ENCODE peak calls at places on chromosomes 3 and 15, in nine cellular contexts. H is HCT116, J is K562, P is Panc1, L is SK-N-SH, R is A549, O is HepG2, Y is HL-60, W is GM12878. G is an unnamed sample.

GRCh38 chr3:183265713-183266417 is 12.8 kb downstream of the B3GNT5 start:
- DNase-seq in H (peak), J (no peak), P (peak), L (no peak), R (peak), O (peak), Y (no peak), W (no peak), G (peak)

GRCh38 chr3:126130981-126131750 is 47.2 kb upstream of the SLC41A3 start:
- DNase-seq in H (no peak), J (no peak), P (no peak), L (peak), R (no peak), O (no peak), Y (no peak), W (no peak), G (no peak)

GRCh38 chr3:170418422-170419300 is at the start of gene CLDN11:
- DNase-seq in H (no peak), J (peak), P (no peak), L (peak), R (no peak), O (no peak), Y (no peak), W (no peak), G (peak)

GRCh38 chr3:10957976-10958749 is 34.4 kb upstream of the SLC6A1 start:
- DNase-seq in H (no peak), J (no peak), P (no peak), L (no peak), R (no peak), O (no peak), Y (no peak), W (no peak), G (no peak)

GRCh38 chr3:23052230-23053019 is 150.7 kb upstream of the UBE2E2 start:
- DNase-seq in H (peak), J (no peak), P (no peak), L (no peak), R (no peak), O (no peak), Y (no peak), W (no peak), G (peak)

GRCh38 chr15:78044407-78045155 is 32.9 kb downstream of the TBC1D2B start:
- DNase-seq in H (no peak), J (no peak), P (no peak), L (no peak), R (no peak), O (no peak), Y (peak), W (no peak), G (no peak)

GRCh38 chr3:149534671-149535394 is 60.3 kb downstream of the TM4SF4 start:
- DNase-seq in H (no peak), J (no peak), P (no peak), L (no peak), R (peak), O (no peak), Y (no peak), W (no peak), G (no peak)

GRCh38 chr3:136353461-136353860 is 103.3 kb downstream of the PCCB start:
- DNase-seq in H (no peak), J (no peak), P (no peak), L (no peak), R (no peak), O (no peak), Y (no peak), W (peak), G (peak)

GRCh38 chr3:108862865-108863798 is 40.5 kb downstream of the TRAT1 start:
- DNase-seq in H (peak), J (no peak), P (no peak), L (no peak), R (peak), O (no peak), Y (no peak), W (no peak), G (no peak)

GRCh38 chr3:171789759-171790505 is 20.4 kb downstream of the PLD1 start:
- DNase-seq in H (no peak), J (no peak), P (no peak), L (no peak), R (no peak), O (no peak), Y (no peak), W (no peak), G (no peak)

GRCh38 chr3:177498037-177498857 is 301.0 kb upstream of the TBL1XR1 start:
- DNase-seq in H (no peak), J (no peak), P (no peak), L (no peak), R (peak), O (no peak), Y (no peak), W (no peak), G (no peak)

GRCh38 chr15:43189296-43189695 is 4.1 kb downstream of the CCNDBP1 start:
- DNase-seq in H (no peak), J (no peak), P (no peak), L (no peak), R (no peak), O (no peak), Y (no peak), W (no peak), G (no peak)

GRCh38 chr3:119311191-119311925 is 17.2 kb downstream of the ARHGAP31 start:
- DNase-seq in H (no peak), J (no peak), P (no peak), L (no peak), R (peak), O (no peak), Y (no peak), W (no peak), G (no peak)

GRCh38 chr3:168973206-168973605 is 690.3 kb downstream of the MECOM start:
- DNase-seq in H (no peak), J (no peak), P (no peak), L (no peak), R (no peak), O (no peak), Y (no peak), W (no peak), G (no peak)

GRCh38 chr3:23840521-23840920 is 34.8 kb downstream of the UBE2E1 start:
- DNase-seq in H (no peak), J (no peak), P (no peak), L (no peak), R (no peak), O (peak), Y (no peak), W (no peak), G (no peak)

GRCh38 chr3:111917300-111917699 is 58.2 kb downstream of the PHLDB2 start:
- DNase-seq in H (peak), J (no peak), P (no peak), L (no peak), R (peak), O (no peak), Y (no peak), W (no peak), G (peak)

GRCh38 chr3:112304611-112305010 is 10.6 kb upstream of the SLC9C1 start:
- DNase-seq in H (no peak), J (no peak), P (no peak), L (no peak), R (no peak), O (no peak), Y (no peak), W (no peak), G (peak)

GRCh38 chr15:45431502-45431901 is 53.2 kb upstream of the GATM start:
- DNase-seq in H (no peak), J (no peak), P (no peak), L (no peak), R (no peak), O (no peak), Y (no peak), W (no peak), G (no peak)

GRCh38 chr15:33067456-33067855 is 127.1 kb downstream of the FMN1 start:
- DNase-seq in H (no peak), J (no peak), P (no peak), L (no peak), R (no peak), O (no peak), Y (no peak), W (no peak), G (peak)
- TF ChIP-seq REST in H (no peak), J (no peak), P (no peak), L (no peak), R (no peak), O (no peak), Y (no peak), W (no peak), G (no peak)

DNA sequence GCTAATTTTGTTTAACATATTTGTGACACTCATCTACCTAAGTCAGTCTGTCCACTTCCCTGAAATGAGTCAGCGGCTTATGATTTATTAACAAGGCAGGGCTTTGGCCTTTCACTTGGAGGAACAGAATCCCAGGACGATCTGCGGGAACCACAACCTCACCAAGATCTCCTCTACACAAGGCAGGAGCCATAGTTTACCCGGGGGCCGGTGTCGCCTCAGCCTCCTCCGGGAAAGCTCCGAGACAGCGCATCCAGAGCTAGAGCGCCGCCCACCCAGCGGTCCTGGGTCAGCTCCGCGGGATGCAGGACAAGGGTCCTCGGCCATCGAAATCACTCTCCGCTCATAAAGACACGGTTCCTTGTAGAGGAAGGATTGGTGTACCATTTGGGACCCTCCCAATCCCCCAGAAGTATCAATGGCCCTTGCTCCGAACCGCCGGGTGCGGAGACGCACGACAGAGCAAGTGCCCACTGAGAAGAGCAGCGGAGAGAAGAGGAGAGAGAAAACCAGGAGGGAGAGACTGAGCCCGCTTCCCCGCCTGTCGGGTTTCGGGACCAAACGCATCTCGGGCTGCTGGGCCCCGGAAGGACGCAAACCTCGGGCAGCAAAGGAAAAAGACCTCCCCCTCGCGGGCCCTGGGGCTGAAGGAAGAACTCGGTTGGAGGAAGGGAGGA is 13.1 kb upstream of the ALCAM start:
- DNase-seq in H (no peak), J (no peak), P (no peak), L (no peak), R (no peak), O (no peak), Y (no peak), W (no peak), G (peak)
- TF ChIP-seq REST in H (no peak), J (no peak), P (no peak), L (no peak), R (no peak), O (no peak), Y (no peak), W (no peak), G (no peak)

GRCh38 chr3:155307183-155307582 is 13.7 kb upstream of the STRIT1 start:
- DNase-seq in H (no peak), J (no peak), P (no peak), L (no peak), R (no peak), O (no peak), Y (no peak), W (no peak), G (no peak)

GRCh38 chr3:155312781-155313180 is 19.3 kb upstream of the STRIT1 start:
- DNase-seq in H (no peak), J (no peak), P (no peak), L (no peak), R (no peak), O (no peak), Y (no peak), W (no peak), G (no peak)

GRCh38 chr3:155304394-155304793 is 10.9 kb upstream of the STRIT1 start:
- DNase-seq in H (no peak), J (no peak), P (no peak), L (no peak), R (no peak), O (peak), Y (no peak), W (no peak), G (no peak)

GRCh38 chr3:155309581-155309980 is 16.1 kb upstream of the STRIT1 start:
- DNase-seq in H (no peak), J (no peak), P (no peak), L (no peak), R (no peak), O (no peak), Y (no peak), W (no peak), G (no peak)

DNA sequence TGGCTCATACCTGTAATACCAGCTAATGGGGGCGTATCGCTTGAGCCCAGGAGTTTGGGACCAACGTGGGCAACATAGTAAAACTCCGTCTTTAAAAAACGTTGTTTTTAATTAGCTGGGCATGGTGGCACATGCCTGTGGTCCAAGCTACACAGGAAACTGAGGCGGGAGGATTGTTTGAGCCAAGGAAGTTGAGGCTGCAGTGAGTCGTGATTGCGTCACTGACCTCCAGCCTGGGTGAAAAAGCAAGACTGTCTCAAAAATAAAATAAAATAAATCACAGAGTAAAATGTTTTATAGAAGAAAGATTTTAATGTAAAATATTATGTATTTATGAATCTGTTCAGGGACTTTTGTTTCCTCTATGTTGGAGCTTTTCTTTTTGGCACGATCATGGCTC is 15.3 kb upstream of the STRIT1 start:
- DNase-seq in H (no peak), J (no peak), P (no peak), L (no peak), R (no peak), O (no peak), Y (no peak), W (no peak), G (no peak)
- TF ChIP-seq REST in H (no peak), J (no peak), P (no peak), L (no peak), R (no peak), O (no peak), Y (no peak), W (no peak), G (no peak)

GRCh38 chr15:41633609-41634008 is 26.6 kb upstream of the MGA start:
- DNase-seq in H (no peak), J (no peak), P (no peak), L (no peak), R (no peak), O (no peak), Y (no peak), W (no peak), G (no peak)
- TF ChIP-seq REST in H (no peak), J (no peak), P (no peak), L (no peak), R (no peak), O (no peak), Y (no peak), W (no peak), G (no peak)

DNA sequence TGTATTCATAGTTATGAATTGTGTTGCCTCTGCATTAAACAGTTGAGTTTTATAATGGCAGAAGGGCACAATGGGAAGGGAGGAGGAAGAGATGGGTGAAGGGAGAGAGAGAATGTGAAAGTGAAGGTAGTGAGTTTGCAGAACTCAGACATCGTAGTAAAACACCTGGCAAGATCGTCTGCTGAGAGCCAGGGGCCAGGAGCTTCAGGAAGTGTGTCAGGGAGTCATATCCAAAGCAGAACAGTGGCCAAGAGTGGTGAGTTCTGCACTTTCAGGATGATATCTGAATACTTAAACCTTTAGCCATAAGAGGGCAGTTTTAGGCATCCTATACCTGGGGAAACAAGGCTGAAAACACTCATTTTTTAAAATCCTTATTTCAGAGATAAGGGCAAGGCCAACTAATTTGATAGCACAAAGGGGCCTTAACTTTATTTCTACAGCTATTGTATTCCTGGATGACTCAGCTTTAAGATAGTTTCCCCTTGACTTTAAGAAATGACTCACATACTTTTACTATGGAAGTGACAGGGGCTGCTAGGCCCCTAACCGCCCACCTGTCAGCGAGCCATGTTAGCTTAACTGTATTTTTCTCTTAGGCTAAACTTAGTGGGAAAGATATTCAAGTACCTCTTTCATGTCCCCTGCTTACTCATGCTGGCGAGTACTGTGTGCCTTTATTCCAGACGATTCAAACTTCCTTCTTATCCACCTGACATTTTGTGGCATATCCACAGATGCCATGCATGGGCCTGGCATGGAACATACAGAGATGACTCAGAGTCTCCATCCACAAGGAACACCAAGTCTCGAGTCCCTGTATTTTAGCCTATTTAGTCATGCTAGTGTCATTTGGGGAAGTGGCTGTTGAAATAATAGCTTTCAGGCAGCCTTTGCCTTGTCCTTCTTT is 53.9 kb downstream of the RLBP1 start:
- DNase-seq in H (peak), J (peak), P (peak), L (no peak), R (peak), O (peak), Y (peak), W (peak), G (no peak)
- TF ChIP-seq REST in H (no peak), J (no peak), P (no peak), L (no peak), R (no peak), O (no peak), Y (no peak), W (no peak), G (no peak)

GRCh38 chr3:16433701-16434151 is 79.8 kb downstream of the RFTN1 start:
- DNase-seq in H (no peak), J (no peak), P (no peak), L (no peak), R (no peak), O (no peak), Y (no peak), W (peak), G (peak)
- TF ChIP-seq REST in H (no peak), J (no peak), P (no peak), L (no peak), R (no peak), O (no peak), Y (no peak), W (no peak), G (no peak)